ENCODE peak calls at places on chromosomes 11 and 22, in eight cellular contexts. One of them, this sample, is unnamed.

GRCh38 chr11:64444838-64445441 is 86.0 kb downstream of the RPS6KA4 start:
- DNase-seq in HCT116: peak; percentile 16
- DNase-seq in WERI-Rb-1: no peak
- DNase-seq in MV-4-11: peak; percentile 23
- DNase-seq in stimulated activated CD4-positive, alpha-beta T cell treated with anti-CD3 and anti-CD28 coated beads, Interleukin-4, amount 100 ng/mL, for 48 hours: no peak
- DNase-seq in SW480: peak; percentile 77
- DNase-seq in GM03348: peak; percentile 24
- DNase-seq in pons: no peak
- DNase-seq in this sample: no peak

GRCh38 chr22:36640106-36640672 is 63.4 kb downstream of the CACNG2 start:
- DNase-seq in HCT116: no peak
- DNase-seq in WERI-Rb-1: no peak
- DNase-seq in MV-4-11: no peak
- DNase-seq in stimulated activated CD4-positive, alpha-beta T cell treated with anti-CD3 and anti-CD28 coated beads, Interleukin-4, amount 100 ng/mL, for 48 hours: no peak
- DNase-seq in SW480: no peak
- DNase-seq in GM03348: no peak
- DNase-seq in pons: no peak
- DNase-seq in this sample: no peak

GRCh38 chr11:12744831-12745502 is 70.7 kb downstream of the TEAD1 start:
- DNase-seq in HCT116: no peak
- DNase-seq in WERI-Rb-1: peak; percentile 40
- DNase-seq in MV-4-11: no peak
- DNase-seq in stimulated activated CD4-positive, alpha-beta T cell treated with anti-CD3 and anti-CD28 coated beads, Interleukin-4, amount 100 ng/mL, for 48 hours: no peak
- DNase-seq in SW480: no peak
- DNase-seq in GM03348: no peak
- DNase-seq in pons: peak; percentile 13
- DNase-seq in this sample: no peak

GRCh38 chr11:37230865-37231264 is 632.8 kb upstream of the RAG2 start:
- DNase-seq in HCT116: no peak
- DNase-seq in WERI-Rb-1: no peak
- DNase-seq in MV-4-11: no peak
- DNase-seq in stimulated activated CD4-positive, alpha-beta T cell treated with anti-CD3 and anti-CD28 coated beads, Interleukin-4, amount 100 ng/mL, for 48 hours: no peak
- DNase-seq in SW480: peak; percentile 4
- DNase-seq in GM03348: no peak
- DNase-seq in pons: no peak
- DNase-seq in this sample: no peak

GRCh38 chr11:98047647-98048046 is 973.1 kb upstream of the CNTN5 start:
- DNase-seq in HCT116: no peak
- DNase-seq in WERI-Rb-1: no peak
- DNase-seq in MV-4-11: no peak
- DNase-seq in stimulated activated CD4-positive, alpha-beta T cell treated with anti-CD3 and anti-CD28 coated beads, Interleukin-4, amount 100 ng/mL, for 48 hours: no peak
- DNase-seq in SW480: no peak
- DNase-seq in GM03348: no peak
- DNase-seq in pons: no peak
- DNase-seq in this sample: no peak

GRCh38 chr11:2762451-2762850 is 62.7 kb upstream of the KCNQ1OT1 start:
- DNase-seq in HCT116: no peak
- DNase-seq in WERI-Rb-1: no peak
- DNase-seq in MV-4-11: no peak
- DNase-seq in stimulated activated CD4-positive, alpha-beta T cell treated with anti-CD3 and anti-CD28 coated beads, Interleukin-4, amount 100 ng/mL, for 48 hours: no peak
- DNase-seq in SW480: no peak
- DNase-seq in GM03348: no peak
- DNase-seq in pons: no peak
- DNase-seq in this sample: no peak

GRCh38 chr22:48937032-48937639 is 890.5 kb downstream of the BRD1 start:
- DNase-seq in HCT116: no peak
- DNase-seq in WERI-Rb-1: no peak
- DNase-seq in MV-4-11: no peak
- DNase-seq in stimulated activated CD4-positive, alpha-beta T cell treated with anti-CD3 and anti-CD28 coated beads, Interleukin-4, amount 100 ng/mL, for 48 hours: no peak
- DNase-seq in SW480: no peak
- DNase-seq in GM03348: no peak
- DNase-seq in pons: no peak
- DNase-seq in this sample: no peak

GRCh38 chr11:46307369-46307768 is 29.9 kb downstream of the CREB3L1 start:
- DNase-seq in HCT116: no peak
- DNase-seq in WERI-Rb-1: no peak
- DNase-seq in MV-4-11: no peak
- DNase-seq in stimulated activated CD4-positive, alpha-beta T cell treated with anti-CD3 and anti-CD28 coated beads, Interleukin-4, amount 100 ng/mL, for 48 hours: no peak
- DNase-seq in SW480: no peak
- DNase-seq in GM03348: no peak
- DNase-seq in pons: no peak
- DNase-seq in this sample: no peak

GRCh38 chr11:3877252-3878035 is 22.0 kb downstream of the STIM1 start:
- DNase-seq in HCT116: no peak
- DNase-seq in WERI-Rb-1: no peak
- DNase-seq in MV-4-11: no peak
- DNase-seq in stimulated activated CD4-positive, alpha-beta T cell treated with anti-CD3 and anti-CD28 coated beads, Interleukin-4, amount 100 ng/mL, for 48 hours: no peak
- DNase-seq in SW480: no peak
- DNase-seq in GM03348: no peak
- DNase-seq in pons: no peak
- DNase-seq in this sample: no peak

GRCh38 chr11:132523929-132524328 is 1008.4 kb downstream of the OPCML start:
- DNase-seq in HCT116: no peak
- DNase-seq in WERI-Rb-1: no peak
- DNase-seq in MV-4-11: no peak
- DNase-seq in stimulated activated CD4-positive, alpha-beta T cell treated with anti-CD3 and anti-CD28 coated beads, Interleukin-4, amount 100 ng/mL, for 48 hours: no peak
- DNase-seq in SW480: no peak
- DNase-seq in GM03348: no peak
- DNase-seq in pons: no peak
- DNase-seq in this sample: no peak

GRCh38 chr11:117684731-117685130 is 112.3 kb downstream of the DSCAML1 start:
- DNase-seq in HCT116: no peak
- DNase-seq in WERI-Rb-1: no peak
- DNase-seq in MV-4-11: no peak
- DNase-seq in stimulated activated CD4-positive, alpha-beta T cell treated with anti-CD3 and anti-CD28 coated beads, Interleukin-4, amount 100 ng/mL, for 48 hours: no peak
- DNase-seq in SW480: no peak
- DNase-seq in GM03348: no peak
- DNase-seq in pons: no peak
- DNase-seq in this sample: no peak

GRCh38 chr11:68998390-68998911 is 14.6 kb downstream of the MRGPRF start:
- DNase-seq in HCT116: no peak
- DNase-seq in WERI-Rb-1: peak; percentile 55
- DNase-seq in MV-4-11: no peak
- DNase-seq in stimulated activated CD4-positive, alpha-beta T cell treated with anti-CD3 and anti-CD28 coated beads, Interleukin-4, amount 100 ng/mL, for 48 hours: no peak
- DNase-seq in SW480: peak; percentile 56
- DNase-seq in GM03348: no peak
- DNase-seq in pons: peak; percentile 38
- DNase-seq in this sample: no peak

GRCh38 chr11:45412033-45412432 is 125.9 kb upstream of the SYT13 start:
- DNase-seq in HCT116: no peak
- DNase-seq in WERI-Rb-1: peak; percentile 25
- DNase-seq in MV-4-11: no peak
- DNase-seq in stimulated activated CD4-positive, alpha-beta T cell treated with anti-CD3 and anti-CD28 coated beads, Interleukin-4, amount 100 ng/mL, for 48 hours: no peak
- DNase-seq in SW480: no peak
- DNase-seq in GM03348: peak; percentile 37
- DNase-seq in pons: no peak
- DNase-seq in this sample: no peak

GRCh38 chr11:69280994-69281393 is 13.0 kb upstream of the MYEOV start:
- DNase-seq in HCT116: peak; percentile 68
- DNase-seq in WERI-Rb-1: no peak
- DNase-seq in MV-4-11: no peak
- DNase-seq in stimulated activated CD4-positive, alpha-beta T cell treated with anti-CD3 and anti-CD28 coated beads, Interleukin-4, amount 100 ng/mL, for 48 hours: no peak
- DNase-seq in SW480: peak; percentile 96
- DNase-seq in GM03348: peak; percentile 92
- DNase-seq in pons: no peak
- DNase-seq in this sample: peak; percentile 92

GRCh38 chr11:69413015-69413801 is 68.3 kb upstream of the LINC01488 start:
- DNase-seq in HCT116: no peak
- DNase-seq in WERI-Rb-1: no peak
- DNase-seq in MV-4-11: no peak
- DNase-seq in stimulated activated CD4-positive, alpha-beta T cell treated with anti-CD3 and anti-CD28 coated beads, Interleukin-4, amount 100 ng/mL, for 48 hours: no peak
- DNase-seq in SW480: no peak
- DNase-seq in GM03348: no peak
- DNase-seq in pons: no peak
- DNase-seq in this sample: no peak

This sample was measured in epithelial cell of prostate.